ENCODE peak calls at places on chromosome 10, in six cellular contexts. One of them, this sample, is unnamed.

GRCh38 chr10:69180525-69181204 is 631 bp downstream of the SUPV3L1 start:
- DNase-seq in RWPE1: peak; percentile 25
- DNase-seq in WTC11: no peak
- DNase-seq in GM12865: peak; percentile 22
- DNase-seq in foreskin fibroblast: peak; percentile 58
- DNase-seq in cardiac muscle cell: no peak
- DNase-seq in this sample: peak; percentile 9

GRCh38 chr10:118701529-118702323 is 53.0 kb downstream of the CACUL1 start:
- DNase-seq in cardiac muscle cell: no peak
- DNase-seq in RWPE1: no peak
- DNase-seq in WTC11: no peak
- DNase-seq in GM12865: peak; percentile 6
- DNase-seq in foreskin fibroblast: no peak
- DNase-seq in this sample: no peak

GRCh38 chr10:94361161-94361794 is 1.5 kb downstream of the NOC3L start:
- DNase-seq in GM12865: peak; percentile 52
- DNase-seq in foreskin fibroblast: peak; percentile 35
- DNase-seq in WTC11: no peak
- DNase-seq in cardiac muscle cell: no peak
- DNase-seq in RWPE1: peak; percentile 56
- DNase-seq in this sample: no peak

GRCh38 chr10:24691113-24691512 is 32.6 kb downstream of the ARHGAP21 start:
- DNase-seq in WTC11: no peak
- DNase-seq in GM12865: no peak
- DNase-seq in RWPE1: no peak
- DNase-seq in cardiac muscle cell: no peak
- DNase-seq in foreskin fibroblast: peak; percentile 71
- DNase-seq in this sample: no peak

GRCh38 chr10:3045471-3046209 is 21.7 kb upstream of the PFKP start:
- DNase-seq in RWPE1: peak; percentile 32
- DNase-seq in foreskin fibroblast: peak; percentile 87
- DNase-seq in cardiac muscle cell: peak; percentile 97
- DNase-seq in WTC11: peak; percentile 58
- DNase-seq in GM12865: no peak
- DNase-seq in this sample: peak; percentile 69

GRCh38 chr10:71964669-71965515 is 697 bp downstream of the CHST3 start:
- DNase-seq in GM12865: no peak
- DNase-seq in cardiac muscle cell: peak; percentile 46
- DNase-seq in RWPE1: peak; percentile 71
- DNase-seq in foreskin fibroblast: peak; percentile 94
- DNase-seq in WTC11: peak; percentile 60
- DNase-seq in this sample: peak; percentile 48

GRCh38 chr10:32197423-32197822 is 141.2 kb upstream of the KIF5B start:
- DNase-seq in GM12865: no peak
- DNase-seq in foreskin fibroblast: peak; percentile 17
- DNase-seq in WTC11: no peak
- DNase-seq in cardiac muscle cell: no peak
- DNase-seq in RWPE1: no peak
- DNase-seq in this sample: no peak

GRCh38 chr10:23994459-23995046 is 214.4 kb upstream of the KIAA1217 start:
- DNase-seq in cardiac muscle cell: peak; percentile 78
- DNase-seq in foreskin fibroblast: peak; percentile 34
- DNase-seq in RWPE1: peak; percentile 60
- DNase-seq in GM12865: peak; percentile 64
- DNase-seq in WTC11: peak; percentile 74
- DNase-seq in this sample: peak; percentile 80

GRCh38 chr10:86795353-86795752 is 38.9 kb downstream of the BMPR1A start:
- DNase-seq in RWPE1: peak; percentile 57
- DNase-seq in foreskin fibroblast: peak; percentile 78
- DNase-seq in WTC11: no peak
- DNase-seq in GM12865: no peak
- DNase-seq in cardiac muscle cell: peak; percentile 79
- DNase-seq in this sample: peak; percentile 22

GRCh38 chr10:125283191-125283590 is 122.8 kb upstream of the CTBP2 start:
- DNase-seq in cardiac muscle cell: no peak
- DNase-seq in GM12865: no peak
- DNase-seq in foreskin fibroblast: no peak
- DNase-seq in RWPE1: no peak
- DNase-seq in WTC11: no peak
- DNase-seq in this sample: peak; percentile 23

GRCh38 chr10:114686013-114686412 is 27.9 kb upstream of the ABLIM1 start:
- DNase-seq in WTC11: no peak
- DNase-seq in cardiac muscle cell: no peak
- DNase-seq in foreskin fibroblast: no peak
- DNase-seq in GM12865: no peak
- DNase-seq in RWPE1: peak; percentile 18
- DNase-seq in this sample: no peak

GRCh38 chr10:9209105-9209798 is 1154.8 kb downstream of the GATA3 start:
- DNase-seq in GM12865: peak; percentile 68
- DNase-seq in RWPE1: peak; percentile 31
- DNase-seq in WTC11: peak; percentile 80
- DNase-seq in foreskin fibroblast: peak; percentile 82
- DNase-seq in cardiac muscle cell: peak; percentile 75
- DNase-seq in this sample: peak; percentile 82

GRCh38 chr10:119541459-119542356 is 811 bp downstream of the RGS10 start:
- DNase-seq in WTC11: peak; percentile 32
- DNase-seq in foreskin fibroblast: peak; percentile 61
- DNase-seq in GM12865: peak; percentile 55
- DNase-seq in RWPE1: no peak
- DNase-seq in cardiac muscle cell: no peak
- DNase-seq in this sample: no peak

GRCh38 chr10:29141761-29142160 is 147.1 kb upstream of the LYZL1 start:
- DNase-seq in GM12865: no peak
- DNase-seq in WTC11: no peak
- DNase-seq in foreskin fibroblast: peak; percentile 54
- DNase-seq in RWPE1: no peak
- DNase-seq in cardiac muscle cell: no peak
- DNase-seq in this sample: no peak

GRCh38 chr10:15321431-15322321 is 49.4 kb downstream of the FAM171A1 start:
- DNase-seq in GM12865: no peak
- DNase-seq in cardiac muscle cell: no peak
- DNase-seq in WTC11: no peak
- DNase-seq in RWPE1: no peak
- DNase-seq in foreskin fibroblast: peak; percentile 72
- DNase-seq in this sample: no peak

GRCh38 chr10:5556576-5556975 is 31.8 kb downstream of the CALML3 start:
- DNase-seq in WTC11: no peak
- DNase-seq in GM12865: no peak
- DNase-seq in RWPE1: no peak
- DNase-seq in foreskin fibroblast: no peak
- DNase-seq in cardiac muscle cell: peak; percentile 22
- DNase-seq in this sample: no peak

DNA sequence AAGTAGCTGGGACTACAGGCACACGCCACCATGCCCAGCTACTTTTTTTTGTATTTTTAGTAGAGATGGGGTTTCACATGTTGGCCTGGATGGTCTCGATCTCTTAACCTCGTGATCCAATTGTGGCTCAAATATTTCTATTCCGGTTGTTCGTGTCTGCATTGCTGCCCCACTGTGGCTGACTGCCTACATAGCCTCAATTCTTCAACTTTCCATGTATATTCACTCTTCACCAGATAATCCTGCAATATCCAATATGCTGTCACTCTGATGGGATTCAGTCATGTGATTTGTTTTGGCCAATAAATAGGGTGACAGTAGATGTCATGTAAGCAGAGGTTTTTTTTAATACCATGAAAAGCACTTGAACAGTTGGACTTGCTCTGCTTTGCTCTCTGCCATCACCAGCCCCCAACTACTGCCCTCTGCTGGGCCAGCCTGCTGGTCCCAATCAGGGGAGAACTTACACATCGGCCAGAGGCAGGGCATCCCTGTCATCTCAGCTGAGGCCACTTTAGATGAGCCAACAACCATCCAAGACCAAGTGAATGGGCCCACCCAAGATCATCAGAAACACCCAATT is 56.7 kb downstream of the NSUN6 start:
- DNase-seq in GM12865: no peak
- DNase-seq in foreskin fibroblast: peak; percentile 8
- DNase-seq in cardiac muscle cell: peak; percentile 23
- DNase-seq in RWPE1: no peak
- DNase-seq in WTC11: peak; percentile 57
- DNase-seq in this sample: peak; percentile 7
- TF ChIP-seq CTCF in GM12865: peak; percentile 23
- TF ChIP-seq CTCF in foreskin fibroblast: peak; percentile 20
- TF ChIP-seq CTCF in cardiac muscle cell: peak; percentile 35
- TF ChIP-seq CTCF in RWPE1: no peak
- TF ChIP-seq CTCF in WTC11: peak; percentile 22
- TF ChIP-seq CTCF in this sample: peak; percentile 20

GRCh38 chr10:76026931-76027330 is 595.5 kb downstream of the LRMDA start:
- DNase-seq in cardiac muscle cell: no peak
- DNase-seq in WTC11: no peak
- DNase-seq in RWPE1: no peak
- DNase-seq in foreskin fibroblast: no peak
- DNase-seq in GM12865: no peak
- DNase-seq in this sample: no peak
- TF ChIP-seq CTCF in cardiac muscle cell: no peak
- TF ChIP-seq CTCF in WTC11: no peak
- TF ChIP-seq CTCF in RWPE1: no peak
- TF ChIP-seq CTCF in foreskin fibroblast: no peak
- TF ChIP-seq CTCF in GM12865: no peak
- TF ChIP-seq CTCF in this sample: no peak

GRCh38 chr10:73814896-73815718 is 3.7 kb upstream of the NDST2 start:
- DNase-seq in cardiac muscle cell: no peak
- DNase-seq in foreskin fibroblast: no peak
- DNase-seq in WTC11: peak; percentile 42
- DNase-seq in RWPE1: peak; percentile 52
- DNase-seq in GM12865: no peak
- DNase-seq in this sample: no peak
- TF ChIP-seq CTCF in cardiac muscle cell: no peak
- TF ChIP-seq CTCF in foreskin fibroblast: no peak
- TF ChIP-seq CTCF in WTC11: peak; percentile 66
- TF ChIP-seq CTCF in RWPE1: peak; percentile 24
- TF ChIP-seq CTCF in GM12865: peak; percentile 22
- TF ChIP-seq CTCF in this sample: peak; percentile 7

DNA sequence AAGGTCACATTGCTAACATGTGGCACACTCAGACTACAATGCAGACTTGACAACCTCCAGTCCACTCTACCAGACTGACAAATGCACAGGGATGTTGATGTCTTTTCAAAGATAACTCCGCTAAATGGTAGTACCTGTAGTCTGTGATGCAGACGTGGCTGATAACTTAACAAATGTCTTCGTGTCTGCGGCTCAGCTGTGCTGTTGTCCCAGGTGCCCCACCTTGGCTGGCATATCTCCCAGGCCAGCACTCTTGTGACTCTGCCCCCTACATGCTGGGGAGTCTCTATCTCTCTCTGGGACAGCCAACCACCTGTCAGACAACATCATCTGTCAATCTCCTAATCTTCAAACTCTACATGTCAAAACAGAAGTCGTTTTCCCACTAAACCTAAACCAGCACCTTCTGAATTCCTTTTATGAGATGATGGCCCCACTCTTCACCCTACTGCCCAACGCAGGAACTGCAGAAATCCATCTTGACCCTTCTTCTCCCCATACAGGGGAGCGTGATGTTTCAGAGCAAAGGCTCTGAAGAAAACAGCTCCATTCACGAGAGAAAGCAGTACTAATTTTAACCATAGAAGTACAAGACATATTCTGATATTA is 156.4 kb downstream of the USP6NL start:
- DNase-seq in RWPE1: no peak
- DNase-seq in foreskin fibroblast: no peak
- DNase-seq in cardiac muscle cell: no peak
- DNase-seq in WTC11: no peak
- DNase-seq in GM12865: no peak
- DNase-seq in this sample: no peak
- TF ChIP-seq CTCF in RWPE1: no peak
- TF ChIP-seq CTCF in foreskin fibroblast: no peak
- TF ChIP-seq CTCF in cardiac muscle cell: no peak
- TF ChIP-seq CTCF in WTC11: peak; percentile 24
- TF ChIP-seq CTCF in GM12865: peak; percentile 23
- TF ChIP-seq CTCF in this sample: peak; percentile 32

GRCh38 chr10:120940299-120940900 is 89.2 kb downstream of the WDR11 start:
- DNase-seq in foreskin fibroblast: no peak
- DNase-seq in RWPE1: no peak
- DNase-seq in cardiac muscle cell: no peak
- DNase-seq in WTC11: no peak
- DNase-seq in GM12865: no peak
- DNase-seq in this sample: no peak
- TF ChIP-seq CTCF in foreskin fibroblast: no peak
- TF ChIP-seq CTCF in RWPE1: no peak
- TF ChIP-seq CTCF in cardiac muscle cell: no peak
- TF ChIP-seq CTCF in WTC11: no peak
- TF ChIP-seq CTCF in GM12865: no peak
- TF ChIP-seq CTCF in this sample: no peak

DNA sequence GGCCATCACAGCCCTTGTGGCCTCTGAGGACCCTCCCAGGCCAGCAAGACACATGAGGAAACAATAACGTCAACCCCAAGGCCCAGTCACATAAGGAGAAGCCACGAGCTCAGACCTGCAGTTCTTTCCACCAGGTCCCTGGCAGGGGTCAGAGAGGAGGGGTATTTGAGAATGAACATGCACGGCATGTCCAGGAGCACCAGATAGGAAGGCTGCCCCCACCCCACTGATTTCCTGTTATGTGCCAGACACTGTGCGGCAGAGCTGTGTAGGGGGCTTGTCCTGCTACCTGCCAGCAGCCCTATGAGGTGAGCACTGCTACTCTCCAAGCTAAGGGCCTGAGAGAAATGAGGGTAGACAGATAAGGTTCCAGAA is 40.7 kb upstream of the ZMIZ1 start:
- DNase-seq in GM12865: no peak
- DNase-seq in RWPE1: no peak
- DNase-seq in WTC11: no peak
- DNase-seq in cardiac muscle cell: no peak
- DNase-seq in foreskin fibroblast: no peak
- DNase-seq in this sample: no peak
- TF ChIP-seq CTCF in GM12865: no peak
- TF ChIP-seq CTCF in RWPE1: no peak
- TF ChIP-seq CTCF in WTC11: no peak
- TF ChIP-seq CTCF in cardiac muscle cell: no peak
- TF ChIP-seq CTCF in foreskin fibroblast: no peak
- TF ChIP-seq CTCF in this sample: no peak

GRCh38 chr10:100019824-100020160 is 10.0 kb upstream of the DNMBP start:
- DNase-seq in cardiac muscle cell: no peak
- DNase-seq in GM12865: no peak
- DNase-seq in foreskin fibroblast: peak; percentile 32
- DNase-seq in RWPE1: no peak
- DNase-seq in WTC11: peak; percentile 20
- DNase-seq in this sample: no peak
- TF ChIP-seq CTCF in cardiac muscle cell: no peak
- TF ChIP-seq CTCF in GM12865: no peak
- TF ChIP-seq CTCF in foreskin fibroblast: no peak
- TF ChIP-seq CTCF in RWPE1: no peak
- TF ChIP-seq CTCF in WTC11: no peak
- TF ChIP-seq CTCF in this sample: no peak

This sample was measured in nephron progenitor cell.